ENCODE peak calls at places on chromosomes 11 and 22, in eight cellular contexts. M, O, W, Q, J, Y, I and K are unnamed samples.

GRCh38 chr11:94034207-94034606 is 13.1 kb downstream of the HEPHL1 start:
- DNase-seq in Y (no peak), Q (no peak), M (no peak), O (no peak), W (no peak), I (no peak), J (no peak), K (no peak)

GRCh38 chr11:33774356-33775063 is at the start of gene FBXO3:
- DNase-seq in Y (peak; percentile 87), M (peak; percentile 91), Q (no peak), W (peak; percentile 58), J (peak; percentile 91), O (peak; percentile 79), I (peak; percentile 57), K (peak; percentile 84)

GRCh38 chr22:17264321-17265052 is 45.3 kb upstream of the ADA2 start:
- DNase-seq in J (no peak), M (no peak), O (no peak), Q (no peak), I (peak; percentile 28), Y (peak; percentile 15), W (no peak), K (peak; percentile 9)

GRCh38 chr11:16779436-16779835 is 41.0 kb downstream of the C11orf58 start:
- DNase-seq in M (no peak), Y (no peak), O (no peak), I (no peak), W (no peak), Q (no peak), J (no peak), K (no peak)

GRCh38 chr22:46070722-46071450 is 79.4 kb upstream of the PPARA start:
- DNase-seq in J (peak; percentile 20), Q (no peak), Y (peak; percentile 78), I (no peak), O (peak; percentile 62), W (peak; percentile 41), M (peak; percentile 45), K (no peak)

GRCh38 chr11:5004429-5005274 is 10.0 kb downstream of the OR51L1 start:
- DNase-seq in W (peak; percentile 44), M (peak; percentile 31), I (peak; percentile 62), O (peak; percentile 6), Y (peak; percentile 50), Q (peak; percentile 12), J (peak; percentile 64), K (peak; percentile 45)

GRCh38 chr22:40491990-40492631 is 121.7 kb downstream of the SGSM3 start:
- DNase-seq in J (peak; percentile 91), Q (no peak), O (no peak), M (no peak), W (no peak), Y (no peak), I (peak; percentile 58), K (peak; percentile 60)

GRCh38 chr11:114340311-114341131 is 44.3 kb downstream of the NNMT start:
- DNase-seq in Y (peak; percentile 79), W (peak; percentile 78), I (peak; percentile 86), M (peak; percentile 42), O (peak; percentile 10), J (peak; percentile 64), Q (no peak), K (peak; percentile 81)

GRCh38 chr22:30863161-30863833 is 105.3 kb downstream of the MORC2 start:
- DNase-seq in Y (no peak), I (peak; percentile 16), Q (no peak), O (no peak), M (peak; percentile 28), W (no peak), J (no peak), K (no peak)

GRCh38 chr11:68044898-68045351 is 6.1 kb downstream of the TCIRG1 start:
- DNase-seq in O (no peak), Y (no peak), Q (no peak), J (no peak), W (no peak), I (no peak), M (no peak), K (no peak)

GRCh38 chr11:113248702-113249490 is 65.5 kb upstream of the TTC12 start:
- DNase-seq in M (no peak), I (no peak), O (no peak), Y (no peak), J (no peak), Q (no peak), W (peak; percentile 4), K (no peak)